ENCODE peak calls at places on chromosomes 11 and 22, in ten cellular contexts. N is RWPE1; Q is GM04504; R is retina; Y is HCEC 1CT; W is NCI-H748 treated with DMSO at 0.1 percent for 48 hours; T is NCI-H82; P is amniotic stem cell; V is RPMI7951; C is stimulated activated CD4-positive, alpha-beta T cell treated with anti-CD3 and anti-CD28 coated beads, Interleukin-1b, Interleukin-23, amount 100 ng/mL, for 24 hours. K is an unnamed sample.

GRCh38 chr11:63769719-63770443 is 1.3 kb upstream of the ZFTA start:
- DNase-seq in N (no peak), Q (no peak), R (peak), Y (no peak), W (no peak), T (peak), P (no peak), V (no peak), C (no peak), K (no peak)

GRCh38 chr11:73143126-73143838 is 1.2 kb upstream of the FCHSD2 start:
- DNase-seq in N (no peak), Q (no peak), R (no peak), Y (no peak), W (no peak), T (peak), P (no peak), V (no peak), C (no peak), K (no peak)

GRCh38 chr11:79209540-79210266 is 231.1 kb downstream of the TENM4 start:
- DNase-seq in N (no peak), Q (no peak), R (no peak), Y (no peak), W (no peak), T (no peak), P (no peak), V (peak), C (no peak), K (no peak)

GRCh38 chr22:43305806-43306205 is 37.4 kb downstream of the SCUBE1 start:
- DNase-seq in N (no peak), Q (no peak), R (no peak), Y (no peak), W (no peak), T (no peak), P (no peak), V (peak), C (no peak), K (no peak)

GRCh38 chr22:49996532-49997220 is 15.9 kb downstream of the IL17REL start:
- DNase-seq in N (no peak), Q (no peak), R (no peak), Y (no peak), W (no peak), T (no peak), P (no peak), V (no peak), C (no peak), K (no peak)

GRCh38 chr11:76236092-76237026 is 30.1 kb upstream of the WNT11 start:
- DNase-seq in N (peak), Q (peak), R (no peak), Y (peak), W (peak), T (peak), P (no peak), V (peak), C (no peak), K (peak)

GRCh38 chr11:113373981-113374560 is 13.5 kb upstream of the ANKK1 start:
- DNase-seq in N (no peak), Q (no peak), R (no peak), Y (no peak), W (no peak), T (peak), P (no peak), V (no peak), C (no peak), K (no peak)

GRCh38 chr11:59668188-59668949 is 468 bp downstream of the PATL1 start:
- DNase-seq in N (peak), Q (peak), R (peak), Y (peak), W (no peak), T (peak), P (peak), V (peak), C (peak), K (peak)

GRCh38 chr11:60594998-60595637 is 79.9 kb downstream of the MS4A13 start:
- DNase-seq in N (no peak), Q (no peak), R (no peak), Y (no peak), W (no peak), T (peak), P (no peak), V (no peak), C (no peak), K (no peak)

GRCh38 chr22:30742291-30743256 is 47.9 kb downstream of the OSBP2 start:
- DNase-seq in N (no peak), Q (no peak), R (no peak), Y (peak), W (no peak), T (no peak), P (no peak), V (no peak), C (no peak), K (no peak)

GRCh38 chr22:37771702-37772427 is 35.9 kb upstream of the GCAT start:
- DNase-seq in N (no peak), Q (no peak), R (no peak), Y (no peak), W (no peak), T (no peak), P (no peak), V (no peak), C (no peak), K (no peak)

GRCh38 chr11:133536198-133536597 is 3.9 kb upstream of the OPCML start:
- DNase-seq in N (no peak), Q (no peak), R (no peak), Y (no peak), W (no peak), T (no peak), P (no peak), V (no peak), C (no peak), K (no peak)

GRCh38 chr11:44875056-44875455 is 75.6 kb downstream of the TP53I11 start:
- DNase-seq in N (no peak), Q (no peak), R (no peak), Y (no peak), W (no peak), T (no peak), P (no peak), V (no peak), C (no peak), K (no peak)

GRCh38 chr11:93822359-93822758 is 28.1 kb downstream of the VSTM5 start:
- DNase-seq in N (no peak), Q (no peak), R (no peak), Y (no peak), W (no peak), T (no peak), P (no peak), V (peak), C (no peak), K (no peak)

GRCh38 chr11:79018371-79018849 is 422.4 kb downstream of the TENM4 start:
- DNase-seq in N (no peak), Q (peak), R (no peak), Y (no peak), W (no peak), T (peak), P (peak), V (peak), C (no peak), K (no peak)

GRCh38 chr22:39526736-39527171 is 5.8 kb downstream of the RPS19BP1 start:
- DNase-seq in N (no peak), Q (no peak), R (no peak), Y (no peak), W (no peak), T (peak), P (no peak), V (no peak), C (no peak), K (no peak)

GRCh38 chr11:123580557-123581275 is 73.7 kb downstream of the SCN3B start:
- DNase-seq in N (peak), Q (no peak), R (peak), Y (peak), W (peak), T (peak), P (no peak), V (peak), C (peak), K (peak)

GRCh38 chr22:50507421-50507990 is at the start of gene LMF2:
- DNase-seq in N (peak), Q (no peak), R (peak), Y (no peak), W (peak), T (no peak), P (no peak), V (no peak), C (peak), K (peak)

GRCh38 chr11:106482920-106483761 is 405.7 kb downstream of the AASDHPPT start:
- DNase-seq in N (peak), Q (no peak), R (no peak), Y (peak), W (no peak), T (peak), P (no peak), V (peak), C (no peak), K (no peak)

GRCh38 chr22:49690454-49690853 is 137.2 kb downstream of the BRD1 start:
- DNase-seq in N (no peak), Q (no peak), R (no peak), Y (no peak), W (no peak), T (no peak), P (no peak), V (no peak), C (no peak), K (no peak)

GRCh38 chr22:22914726-22915669 is 27.4 kb downstream of the IGLL5 start:
- DNase-seq in N (no peak), Q (no peak), R (no peak), Y (no peak), W (no peak), T (no peak), P (no peak), V (no peak), C (no peak), K (no peak)

GRCh38 chr22:32564170-32565001 is 89.8 kb downstream of the FBXO7 start:
- DNase-seq in N (no peak), Q (peak), R (peak), Y (no peak), W (no peak), T (peak), P (no peak), V (peak), C (no peak), K (no peak)